ENCODE peak calls at places on chromosomes 11 and 22, in eight cellular contexts. One of them, this sample, is unnamed. For H3K27me3, the result is how much of the 10 kb centered on the place peaks cover.

GRCh38 chr11:12721816-12722604 is 47.8 kb downstream of the TEAD1 start:
- DNase-seq in HCT116: no peak
- DNase-seq in esophagus muscularis mucosa: no peak
- DNase-seq in spleen: no peak
- DNase-seq in suprapubic skin: no peak
- DNase-seq in H1: no peak
- DNase-seq in transverse colon: no peak
- DNase-seq in endothelial cell of umbilical vein: no peak
- DNase-seq in this sample: no peak

GRCh38 chr11:15720460-15720859 is 605.7 kb downstream of the INSC start:
- DNase-seq in esophagus muscularis mucosa: no peak
- DNase-seq in transverse colon: no peak
- DNase-seq in suprapubic skin: no peak
- DNase-seq in H1: no peak
- DNase-seq in HCT116: no peak
- DNase-seq in spleen: no peak
- DNase-seq in endothelial cell of umbilical vein: no peak
- DNase-seq in this sample: no peak

GRCh38 chr11:74937696-74938475 is 11.0 kb downstream of the XRRA1 start:
- DNase-seq in esophagus muscularis mucosa: no peak
- DNase-seq in endothelial cell of umbilical vein: peak
- DNase-seq in HCT116: no peak
- DNase-seq in transverse colon: no peak
- DNase-seq in H1: no peak
- DNase-seq in spleen: no peak
- DNase-seq in suprapubic skin: no peak
- DNase-seq in this sample: no peak

GRCh38 chr11:573146-573759 is 3.0 kb upstream of the PHRF1 start:
- DNase-seq in endothelial cell of umbilical vein: no peak
- DNase-seq in HCT116: no peak
- DNase-seq in H1: no peak
- DNase-seq in transverse colon: no peak
- DNase-seq in spleen: peak
- DNase-seq in suprapubic skin: no peak
- DNase-seq in esophagus muscularis mucosa: no peak
- DNase-seq in this sample: no peak

GRCh38 chr11:26878959-26879581 is 114.8 kb upstream of the FIBIN start:
- DNase-seq in H1: no peak
- DNase-seq in suprapubic skin: no peak
- DNase-seq in esophagus muscularis mucosa: no peak
- DNase-seq in endothelial cell of umbilical vein: no peak
- DNase-seq in transverse colon: no peak
- DNase-seq in HCT116: no peak
- DNase-seq in spleen: no peak
- DNase-seq in this sample: no peak

GRCh38 chr11:133163463-133164419 is 368.6 kb downstream of the OPCML start:
- DNase-seq in H1: no peak
- DNase-seq in HCT116: no peak
- DNase-seq in endothelial cell of umbilical vein: no peak
- DNase-seq in spleen: no peak
- DNase-seq in suprapubic skin: no peak
- DNase-seq in transverse colon: no peak
- DNase-seq in esophagus muscularis mucosa: no peak
- DNase-seq in this sample: no peak

GRCh38 chr11:24312464-24313238 is 184.2 kb upstream of the LUZP2 start:
- DNase-seq in esophagus muscularis mucosa: no peak
- DNase-seq in spleen: no peak
- DNase-seq in suprapubic skin: no peak
- DNase-seq in H1: no peak
- DNase-seq in endothelial cell of umbilical vein: peak
- DNase-seq in HCT116: no peak
- DNase-seq in transverse colon: no peak
- DNase-seq in this sample: no peak

GRCh38 chr11:46676436-46677158 is 23.8 kb downstream of the ARHGAP1 start:
- DNase-seq in HCT116: no peak
- DNase-seq in suprapubic skin: no peak
- DNase-seq in spleen: peak
- DNase-seq in esophagus muscularis mucosa: no peak
- DNase-seq in endothelial cell of umbilical vein: no peak
- DNase-seq in H1: no peak
- DNase-seq in transverse colon: no peak
- DNase-seq in this sample: no peak

GRCh38 chr22:33057363-33057995 is 702 bp downstream of the SYN3 start:
- DNase-seq in suprapubic skin: no peak
- DNase-seq in endothelial cell of umbilical vein: no peak
- DNase-seq in transverse colon: no peak
- DNase-seq in esophagus muscularis mucosa: no peak
- DNase-seq in spleen: no peak
- DNase-seq in H1: no peak
- DNase-seq in HCT116: no peak
- DNase-seq in this sample: no peak

GRCh38 chr11:12430912-12431311 is 53.5 kb downstream of the PARVA start:
- DNase-seq in suprapubic skin: peak
- DNase-seq in transverse colon: peak
- DNase-seq in endothelial cell of umbilical vein: peak
- DNase-seq in spleen: no peak
- DNase-seq in HCT116: no peak
- DNase-seq in esophagus muscularis mucosa: peak
- DNase-seq in H1: no peak
- DNase-seq in this sample: peak

GRCh38 chr11:556175-556699 is 4.3 kb downstream of the LMNTD2 start:
- DNase-seq in H1: no peak
- DNase-seq in esophagus muscularis mucosa: no peak
- DNase-seq in HCT116: no peak
- DNase-seq in transverse colon: no peak
- DNase-seq in suprapubic skin: no peak
- DNase-seq in endothelial cell of umbilical vein: no peak
- DNase-seq in spleen: no peak
- DNase-seq in this sample: no peak

GRCh38 chr11:1454576-1454975 is 32.0 kb downstream of the MOB2 start:
- DNase-seq in esophagus muscularis mucosa: no peak
- DNase-seq in transverse colon: no peak
- DNase-seq in suprapubic skin: no peak
- DNase-seq in HCT116: no peak
- DNase-seq in endothelial cell of umbilical vein: no peak
- DNase-seq in spleen: no peak
- DNase-seq in H1: no peak
- DNase-seq in this sample: no peak

GRCh38 chr11:126561327-126561893 is 205.9 kb downstream of the ST3GAL4 start:
- DNase-seq in H1: peak
- DNase-seq in HCT116: no peak
- DNase-seq in transverse colon: no peak
- DNase-seq in suprapubic skin: no peak
- DNase-seq in esophagus muscularis mucosa: no peak
- DNase-seq in endothelial cell of umbilical vein: peak
- DNase-seq in spleen: no peak
- DNase-seq in this sample: no peak

GRCh38 chr11:120336641-120337132 is 474 bp downstream of the ARHGEF12 start:
- DNase-seq in H1: no peak
- DNase-seq in esophagus muscularis mucosa: no peak
- DNase-seq in transverse colon: peak
- DNase-seq in HCT116: no peak
- DNase-seq in endothelial cell of umbilical vein: peak
- DNase-seq in suprapubic skin: peak
- DNase-seq in spleen: no peak
- DNase-seq in this sample: no peak

GRCh38 chr11:69513196-69513595 is 31.7 kb downstream of the LINC01488 start:
- DNase-seq in endothelial cell of umbilical vein: no peak
- DNase-seq in H1: no peak
- DNase-seq in esophagus muscularis mucosa: no peak
- DNase-seq in transverse colon: no peak
- DNase-seq in HCT116: no peak
- DNase-seq in suprapubic skin: peak
- DNase-seq in spleen: no peak
- DNase-seq in this sample: no peak

GRCh38 chr11:120182357-120182756 is 28.5 kb upstream of the OAF start:
- DNase-seq in esophagus muscularis mucosa: peak
- DNase-seq in transverse colon: no peak
- DNase-seq in endothelial cell of umbilical vein: no peak
- DNase-seq in suprapubic skin: peak
- DNase-seq in HCT116: no peak
- DNase-seq in spleen: peak
- DNase-seq in H1: no peak
- DNase-seq in this sample: no peak

GRCh38 chr22:18076060-18076497 is 1.7 kb upstream of the PEX26 start:
- DNase-seq in endothelial cell of umbilical vein: peak
- DNase-seq in spleen: no peak
- DNase-seq in transverse colon: peak
- DNase-seq in H1: no peak
- DNase-seq in esophagus muscularis mucosa: no peak
- DNase-seq in suprapubic skin: no peak
- DNase-seq in HCT116: peak
- DNase-seq in this sample: no peak

GRCh38 chr22:41862160-41862529 is 29.2 kb downstream of the SREBF2 start:
- DNase-seq in HCT116: no peak
- DNase-seq in transverse colon: no peak
- DNase-seq in endothelial cell of umbilical vein: no peak
- DNase-seq in spleen: no peak
- DNase-seq in esophagus muscularis mucosa: no peak
- DNase-seq in suprapubic skin: no peak
- DNase-seq in H1: no peak
- DNase-seq in this sample: no peak
- TF ChIP-seq POLR2AphosphoS5 in HCT116: no peak
- TF ChIP-seq POLR2AphosphoS5 in transverse colon: no peak
- TF ChIP-seq POLR2AphosphoS5 in endothelial cell of umbilical vein: no peak
- TF ChIP-seq POLR2AphosphoS5 in spleen: peak
- TF ChIP-seq POLR2AphosphoS5 in esophagus muscularis mucosa: no peak
- TF ChIP-seq POLR2AphosphoS5 in suprapubic skin: no peak
- TF ChIP-seq POLR2AphosphoS5 in H1: no peak
- TF ChIP-seq POLR2AphosphoS5 in this sample: no peak

GRCh38 chr11:45423475-45424081 is 137.4 kb upstream of the SYT13 start:
- DNase-seq in HCT116: no peak
- DNase-seq in endothelial cell of umbilical vein: no peak
- DNase-seq in spleen: no peak
- DNase-seq in H1: no peak
- DNase-seq in suprapubic skin: no peak
- DNase-seq in transverse colon: no peak
- DNase-seq in esophagus muscularis mucosa: no peak
- DNase-seq in this sample: no peak

GRCh38 chr11:45424781-45425180 is 138.6 kb upstream of the SYT13 start:
- DNase-seq in H1: no peak
- DNase-seq in transverse colon: no peak
- DNase-seq in spleen: no peak
- DNase-seq in HCT116: no peak
- DNase-seq in endothelial cell of umbilical vein: no peak
- DNase-seq in esophagus muscularis mucosa: no peak
- DNase-seq in suprapubic skin: no peak
- DNase-seq in this sample: no peak

DNA sequence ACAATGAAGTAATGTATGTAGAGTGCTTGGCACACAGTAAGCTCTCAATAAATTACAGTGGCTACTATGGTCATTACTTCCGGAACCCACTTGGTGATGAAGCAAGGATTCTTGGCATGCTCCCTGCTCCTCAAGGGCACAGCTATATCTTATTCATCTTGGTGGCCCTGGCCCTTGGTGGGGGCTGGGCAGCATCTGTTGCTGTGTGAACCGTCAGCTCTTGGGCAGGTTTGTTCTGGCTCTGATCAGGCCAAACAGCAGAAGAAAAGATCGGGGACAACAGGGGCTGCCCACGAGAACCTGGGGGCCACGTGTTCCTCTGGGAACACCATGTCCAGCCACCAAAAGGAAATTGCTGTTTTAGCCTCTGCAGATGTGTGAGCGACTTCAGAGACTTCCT is 136.9 kb upstream of the SYT13 start:
- DNase-seq in esophagus muscularis mucosa: no peak
- DNase-seq in transverse colon: no peak
- DNase-seq in endothelial cell of umbilical vein: no peak
- DNase-seq in HCT116: no peak
- DNase-seq in H1: no peak
- DNase-seq in suprapubic skin: no peak
- DNase-seq in spleen: no peak
- DNase-seq in this sample: no peak
- H3K27ac ChIP-seq in esophagus muscularis mucosa: no peak
- H3K27ac ChIP-seq in transverse colon: no peak
- H3K27ac ChIP-seq in endothelial cell of umbilical vein: no peak
- H3K27ac ChIP-seq in HCT116: no peak
- H3K27ac ChIP-seq in H1: no peak
- H3K27ac ChIP-seq in suprapubic skin: no peak
- H3K27ac ChIP-seq in spleen: no peak
- H3K27ac ChIP-seq in this sample: no peak

DNA sequence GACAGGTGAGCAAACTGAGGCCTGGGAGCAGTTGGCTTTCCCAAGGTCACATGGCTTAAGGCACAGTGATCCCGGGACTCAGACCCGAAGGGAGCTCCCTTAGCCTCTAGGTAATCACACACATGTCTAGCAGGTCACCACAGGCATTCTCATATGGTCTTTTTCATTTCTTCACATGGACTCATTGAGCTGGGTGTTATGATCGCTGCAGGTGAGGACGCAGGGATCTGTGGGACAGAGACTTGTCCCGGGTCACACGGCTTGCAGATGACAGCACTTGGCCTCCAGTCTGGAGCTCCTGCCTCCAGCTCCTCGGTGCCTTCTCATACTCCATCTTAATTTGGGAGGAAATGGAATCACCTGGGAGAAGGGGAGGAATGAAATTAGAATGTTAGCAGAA is 23.6 kb upstream of the CACNG2 start:
- DNase-seq in suprapubic skin: no peak
- DNase-seq in spleen: no peak
- DNase-seq in H1: no peak
- DNase-seq in HCT116: no peak
- DNase-seq in endothelial cell of umbilical vein: no peak
- DNase-seq in esophagus muscularis mucosa: peak
- DNase-seq in transverse colon: no peak
- DNase-seq in this sample: no peak
- H3K27me3 ChIP-seq in suprapubic skin: half or more
- H3K27me3 ChIP-seq in spleen: under half
- H3K27me3 ChIP-seq in H1: under half
- H3K27me3 ChIP-seq in HCT116: half or more
- H3K27me3 ChIP-seq in endothelial cell of umbilical vein: under half
- H3K27me3 ChIP-seq in esophagus muscularis mucosa: under half
- H3K27me3 ChIP-seq in transverse colon: under half
- H3K27me3 ChIP-seq in this sample: under half

GRCh38 chr11:128625766-128626165 is 38.4 kb upstream of the ETS1 start:
- DNase-seq in spleen: no peak
- DNase-seq in suprapubic skin: no peak
- DNase-seq in endothelial cell of umbilical vein: no peak
- DNase-seq in HCT116: no peak
- DNase-seq in esophagus muscularis mucosa: peak
- DNase-seq in transverse colon: no peak
- DNase-seq in H1: no peak
- DNase-seq in this sample: no peak
- TF ChIP-seq POLR2AphosphoS5 in spleen: no peak
- TF ChIP-seq POLR2AphosphoS5 in suprapubic skin: no peak
- TF ChIP-seq POLR2AphosphoS5 in endothelial cell of umbilical vein: no peak
- TF ChIP-seq POLR2AphosphoS5 in HCT116: no peak
- TF ChIP-seq POLR2AphosphoS5 in esophagus muscularis mucosa: no peak
- TF ChIP-seq POLR2AphosphoS5 in transverse colon: no peak
- TF ChIP-seq POLR2AphosphoS5 in H1: no peak
- TF ChIP-seq POLR2AphosphoS5 in this sample: no peak

GRCh38 chr11:14645247-14645912 is 1.8 kb downstream of the PDE3B start:
- DNase-seq in transverse colon: no peak
- DNase-seq in esophagus muscularis mucosa: no peak
- DNase-seq in endothelial cell of umbilical vein: peak
- DNase-seq in spleen: no peak
- DNase-seq in suprapubic skin: no peak
- DNase-seq in HCT116: no peak
- DNase-seq in H1: no peak
- DNase-seq in this sample: no peak
- H3K27ac ChIP-seq in transverse colon: peak
- H3K27ac ChIP-seq in esophagus muscularis mucosa: peak
- H3K27ac ChIP-seq in endothelial cell of umbilical vein: no peak
- H3K27ac ChIP-seq in spleen: peak
- H3K27ac ChIP-seq in suprapubic skin: no peak
- H3K27ac ChIP-seq in HCT116: no peak
- H3K27ac ChIP-seq in H1: no peak
- H3K27ac ChIP-seq in this sample: no peak